ENCODE peak calls at places on chromosomes 3 and 15, in seven cellular contexts. H is SK-N-SH, R is H1, K is HCT116, E is GM12878, U is K562, C is HepG2. T is an unnamed sample.

GRCh38 chr3:177147790-177148189 is 49.5 kb downstream of the TBL1XR1 start:
- DNase-seq in K (no peak), U (peak), E (no peak), H (no peak), C (no peak), R (no peak), T (no peak)

GRCh38 chr3:155382396-155383042 is 89.0 kb upstream of the STRIT1 start:
- DNase-seq in U (peak), H (peak), C (peak), K (peak), E (no peak), R (peak), T (peak)

GRCh38 chr15:58392141-58392540 is 39.6 kb upstream of the LIPC start:
- DNase-seq in H (no peak), E (no peak), R (no peak), U (no peak), K (no peak), C (no peak), T (peak)

GRCh38 chr3:159987291-159987711 is 1.3 kb upstream of the IL12A start:
- DNase-seq in H (no peak), R (no peak), C (no peak), U (no peak), K (no peak), E (no peak), T (no peak)

GRCh38 chr15:76057332-76058000 is 2.3 kb upstream of the TMEM266 start:
- DNase-seq in C (peak), E (no peak), K (no peak), U (peak), H (peak), R (no peak), T (no peak)

GRCh38 chr3:36496734-36497133 is 116.4 kb downstream of the STAC start:
- DNase-seq in K (no peak), H (no peak), R (no peak), E (no peak), U (no peak), C (no peak), T (no peak)

GRCh38 chr15:80970018-80970657 is 19.5 kb downstream of the MESD start:
- DNase-seq in R (no peak), C (peak), H (peak), K (peak), U (peak), E (no peak), T (peak)

GRCh38 chr15:86002444-86002843 is 77.2 kb upstream of the AGBL1 start:
- DNase-seq in H (peak), R (no peak), E (no peak), C (no peak), K (no peak), U (no peak), T (no peak)

GRCh38 chr15:74957301-74958035 is 896 bp upstream of the RPP25 start:
- DNase-seq in H (no peak), K (no peak), C (no peak), U (no peak), E (no peak), R (no peak), T (no peak)

GRCh38 chr15:65362491-65362890 is 15.3 kb downstream of the IGDCC3 start:
- DNase-seq in C (no peak), U (no peak), R (no peak), K (no peak), E (no peak), H (no peak), T (no peak)

GRCh38 chr3:128895843-128896365 is 16.5 kb downstream of the ACAD9 start:
- DNase-seq in C (no peak), H (no peak), U (no peak), E (no peak), R (no peak), K (no peak), T (no peak)

GRCh38 chr3:171156455-171157005 is 130.0 kb upstream of the SLC2A2 start:
- DNase-seq in K (no peak), C (peak), E (no peak), H (no peak), U (no peak), R (no peak), T (no peak)

GRCh38 chr15:99408236-99409096 is 157.2 kb downstream of the LRRC28 start:
- DNase-seq in K (no peak), R (no peak), H (peak), E (no peak), C (no peak), U (no peak), T (no peak)

GRCh38 chr3:105402287-105402801 is 35.6 kb downstream of the ALCAM start:
- DNase-seq in C (no peak), K (peak), R (no peak), U (no peak), E (no peak), H (no peak), T (no peak)

GRCh38 chr15:77118787-77119410 is 48.0 kb upstream of the TSPAN3 start:
- DNase-seq in K (peak), R (no peak), H (peak), C (peak), E (peak), U (no peak), T (peak)

GRCh38 chr3:55481067-55481917 is 5.8 kb downstream of the WNT5A start:
- DNase-seq in C (no peak), K (no peak), E (no peak), U (no peak), H (peak), R (no peak), T (no peak)

GRCh38 chr15:52208306-52208946 is 17.2 kb upstream of the GNB5 start:
- DNase-seq in R (peak), H (peak), U (peak), E (no peak), C (peak), K (peak), T (peak)

GRCh38 chr3:128426128-128426921 is 40.4 kb downstream of the DNAJB8 start:
- DNase-seq in U (peak), R (no peak), H (peak), C (peak), K (no peak), E (no peak), T (peak)

GRCh38 chr3:13707456-13707855 is 158.5 kb downstream of the FBLN2 start:
- DNase-seq in R (no peak), U (no peak), K (no peak), C (no peak), E (no peak), H (no peak), T (no peak)

GRCh38 chr3:43857361-43858051 is 166.8 kb downstream of the ABHD5 start:
- DNase-seq in H (no peak), U (no peak), C (no peak), E (no peak), R (no peak), K (no peak), T (no peak)

GRCh38 chr15:43552261-43552660 is 34.9 kb downstream of the MAP1A start:
- DNase-seq in H (no peak), R (no peak), U (no peak), E (no peak), C (no peak), K (no peak), T (no peak)

GRCh38 chr3:63047068-63047467 is 171.9 kb upstream of the CADPS start:
- DNase-seq in H (no peak), K (no peak), R (no peak), E (no peak), U (no peak), C (no peak), T (no peak)

GRCh38 chr3:112767177-112767576 is 79.5 kb downstream of the CD200R1L start:
- DNase-seq in C (no peak), R (no peak), E (peak), K (no peak), U (no peak), H (no peak), T (no peak)

GRCh38 chr15:71691322-71691699 is 119.0 kb upstream of the NR2E3 start:
- DNase-seq in C (no peak), H (no peak), U (no peak), R (no peak), E (no peak), K (no peak), T (no peak)

GRCh38 chr3:96319176-96319575 is 495.2 kb upstream of the EPHA6 start:
- DNase-seq in H (no peak), C (no peak), R (no peak), E (no peak), K (no peak), U (no peak), T (no peak)

GRCh38 chr3:130384547-130384946 is 39.1 kb downstream of the COL6A5 start:
- DNase-seq in C (no peak), E (no peak), K (no peak), U (no peak), R (no peak), H (no peak), T (no peak)

GRCh38 chr3:124860599-124860998 is 26.6 kb downstream of the ITGB5 start:
- DNase-seq in E (no peak), H (no peak), K (peak), U (no peak), C (peak), R (no peak), T (no peak)

GRCh38 chr3:151918253-151919029 is 45.0 kb downstream of the SUCNR1 start:
- DNase-seq in C (peak), E (peak), U (no peak), H (peak), R (no peak), K (peak), T (peak)

GRCh38 chr3:114650808-114651207 is 357.0 kb downstream of the TIGIT start:
- DNase-seq in K (peak), H (no peak), E (no peak), R (no peak), U (no peak), C (peak), T (no peak)

DNA sequence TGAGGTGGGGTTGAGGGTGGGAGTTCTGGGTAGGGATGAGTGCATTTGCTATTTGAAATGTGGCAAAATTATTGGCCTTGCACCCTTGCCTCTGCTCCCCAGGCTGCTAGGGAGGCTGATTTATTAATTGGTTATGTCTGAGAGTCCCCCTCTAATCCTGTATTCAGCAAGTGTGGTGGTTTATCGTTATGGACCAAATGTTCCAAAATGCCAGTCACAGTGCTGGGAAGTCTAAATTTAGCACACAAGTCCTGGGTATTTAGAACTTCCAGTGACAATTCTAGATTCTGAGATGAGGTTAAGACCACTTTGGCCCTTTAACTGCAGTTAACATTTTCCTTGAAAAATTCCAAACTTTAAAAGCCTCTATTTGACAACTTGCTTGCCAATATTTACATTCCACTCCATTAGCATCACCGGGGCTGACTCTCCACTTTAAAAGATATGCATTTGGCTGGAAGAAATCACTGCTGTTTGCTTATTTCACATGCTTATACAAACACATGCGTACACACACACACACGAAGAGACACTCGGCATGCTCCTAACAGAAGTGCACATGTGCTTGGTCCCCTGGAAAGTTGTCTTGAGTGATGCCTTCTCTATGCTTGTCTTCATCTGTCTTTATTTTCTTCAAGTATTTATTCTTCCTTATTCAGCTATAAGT is 247.7 kb downstream of the IL20RB start:
- DNase-seq in C (peak), U (no peak), E (no peak), R (no peak), K (no peak), H (no peak), T (peak)
- TF ChIP-seq JUND in C (no peak), U (no peak), E (no peak), R (no peak), K (no peak), H (no peak), T (peak)

GRCh38 chr15:44811347-44811746 is 75.0 kb downstream of the TRIM69 start:
- DNase-seq in H (no peak), C (peak), U (no peak), E (no peak), K (peak), R (no peak), T (peak)

GRCh38 chr15:44804303-44805046 is 68.1 kb downstream of the TRIM69 start:
- DNase-seq in C (no peak), H (no peak), R (no peak), E (no peak), U (no peak), K (no peak), T (no peak)

GRCh38 chr15:44810237-44810636 is 73.9 kb downstream of the TRIM69 start:
- DNase-seq in U (no peak), E (no peak), K (no peak), C (no peak), H (no peak), R (no peak), T (no peak)

GRCh38 chr15:44812029-44812517 is 75.7 kb downstream of the TRIM69 start:
- DNase-seq in H (no peak), E (no peak), C (peak), K (no peak), U (no peak), R (no peak), T (peak)

DNA sequence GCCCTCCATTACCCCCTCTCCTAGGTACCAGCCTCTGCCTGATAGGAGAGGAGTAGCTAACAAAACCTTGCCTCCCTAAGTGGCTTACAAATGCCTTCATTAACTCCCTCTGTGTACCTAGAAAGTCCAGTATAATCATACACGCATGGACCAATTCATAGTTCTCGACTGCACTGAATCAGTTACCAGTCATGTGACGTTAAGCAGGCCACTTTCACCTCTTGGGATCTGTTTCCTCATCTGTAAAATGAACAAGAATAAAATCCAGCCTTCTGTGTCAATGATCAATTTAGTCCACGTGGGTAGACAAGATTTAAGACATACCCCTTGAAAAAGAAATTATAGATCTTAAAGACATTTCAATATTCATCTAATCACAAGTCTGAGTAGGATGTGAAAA is 72.2 kb downstream of the TRIM69 start:
- DNase-seq in R (no peak), U (no peak), H (no peak), K (no peak), E (no peak), C (no peak), T (no peak)
- TF ChIP-seq JUND in R (no peak), U (no peak), H (no peak), K (no peak), E (no peak), C (no peak), T (no peak)

GRCh38 chr3:187186801-187187421 is 10.4 kb upstream of the RTP1 start:
- DNase-seq in K (no peak), C (peak), R (no peak), E (no peak), U (peak), H (no peak), T (no peak)
- TF ChIP-seq JUND in K (peak), C (no peak), R (peak), E (no peak), U (peak), H (peak), T (no peak)

GRCh38 chr3:50134367-50134766 is 20.8 kb upstream of the SEMA3F start:
- DNase-seq in U (no peak), E (no peak), R (no peak), H (no peak), C (no peak), K (no peak), T (no peak)

GRCh38 chr3:50137567-50137966 is 17.6 kb upstream of the SEMA3F start:
- DNase-seq in R (no peak), C (no peak), U (no peak), H (no peak), E (no peak), K (no peak), T (no peak)

GRCh38 chr3:50138266-50139230 is 16.6 kb upstream of the SEMA3F start:
- DNase-seq in K (no peak), C (no peak), R (no peak), U (no peak), E (no peak), H (peak), T (no peak)

GRCh38 chr3:50139308-50139707 is 15.8 kb upstream of the SEMA3F start:
- DNase-seq in U (no peak), H (no peak), R (no peak), K (no peak), E (no peak), C (no peak), T (no peak)

GRCh38 chr3:50136714-50137405 is 18.3 kb upstream of the SEMA3F start:
- DNase-seq in E (no peak), K (no peak), H (peak), C (no peak), R (no peak), U (no peak), T (no peak)
- TF ChIP-seq JUND in E (no peak), K (no peak), H (no peak), C (no peak), R (no peak), U (no peak), T (no peak)

DNA sequence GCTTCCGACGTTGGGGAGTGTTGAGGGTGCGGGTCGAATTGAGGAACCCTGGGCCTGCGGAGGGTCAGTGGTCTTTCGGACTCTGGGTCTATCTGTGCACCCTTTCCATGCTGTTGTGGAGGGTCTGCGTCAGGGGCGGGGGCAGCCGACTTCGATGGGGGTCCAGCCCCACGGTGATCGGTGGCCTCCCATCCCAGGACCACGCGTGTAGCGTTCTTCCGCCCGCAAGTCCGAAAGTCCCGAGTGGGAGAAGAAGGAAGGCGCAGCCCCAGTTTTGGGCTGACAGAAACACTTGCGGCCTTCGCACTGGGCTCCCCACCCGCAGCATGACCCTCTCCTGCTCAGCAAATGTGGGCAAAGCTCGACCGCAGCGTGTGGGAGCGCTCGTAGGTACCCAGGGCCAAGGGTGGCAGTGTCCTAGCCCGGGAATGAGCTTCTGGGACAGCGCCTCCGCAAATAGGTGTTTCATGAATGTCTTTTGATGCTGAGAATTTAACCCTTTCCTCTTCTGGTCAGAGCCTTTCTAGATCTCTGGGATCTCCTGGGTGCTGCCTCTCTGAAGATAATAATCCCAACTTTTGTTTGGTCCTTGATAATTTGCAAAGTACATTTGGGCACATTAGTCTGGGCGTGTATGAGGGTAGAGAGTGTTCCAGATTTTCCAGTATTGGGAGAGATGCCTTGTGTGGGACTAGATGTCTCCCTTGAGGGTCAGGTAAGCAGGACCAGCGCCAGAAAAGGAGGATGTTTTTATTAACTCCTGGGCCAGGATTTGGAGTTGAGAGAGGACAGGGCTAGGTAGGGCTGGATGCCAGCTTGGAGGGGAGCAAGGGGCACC is 2.3 kb upstream of the DLL4 start:
- DNase-seq in R (no peak), H (no peak), C (no peak), E (no peak), K (no peak), U (no peak), T (no peak)
- TF ChIP-seq JUND in R (no peak), H (no peak), C (no peak), E (no peak), K (no peak), U (no peak), T (no peak)

GRCh38 chr3:121985841-121986240 is 36.2 kb downstream of the ILDR1 start:
- DNase-seq in U (no peak), K (no peak), H (no peak), E (no peak), R (no peak), C (no peak), T (no peak)
- TF ChIP-seq JUND in U (no peak), K (no peak), H (no peak), E (no peak), R (no peak), C (no peak), T (no peak)

GRCh38 chr3:143586565-143586964 is 261.7 kb downstream of the SLC9A9 start:
- DNase-seq in C (no peak), E (no peak), K (no peak), U (no peak), H (no peak), R (no peak), T (no peak)
- TF ChIP-seq JUND in C (no peak), E (no peak), K (no peak), U (no peak), H (no peak), R (no peak), T (no peak)

DNA sequence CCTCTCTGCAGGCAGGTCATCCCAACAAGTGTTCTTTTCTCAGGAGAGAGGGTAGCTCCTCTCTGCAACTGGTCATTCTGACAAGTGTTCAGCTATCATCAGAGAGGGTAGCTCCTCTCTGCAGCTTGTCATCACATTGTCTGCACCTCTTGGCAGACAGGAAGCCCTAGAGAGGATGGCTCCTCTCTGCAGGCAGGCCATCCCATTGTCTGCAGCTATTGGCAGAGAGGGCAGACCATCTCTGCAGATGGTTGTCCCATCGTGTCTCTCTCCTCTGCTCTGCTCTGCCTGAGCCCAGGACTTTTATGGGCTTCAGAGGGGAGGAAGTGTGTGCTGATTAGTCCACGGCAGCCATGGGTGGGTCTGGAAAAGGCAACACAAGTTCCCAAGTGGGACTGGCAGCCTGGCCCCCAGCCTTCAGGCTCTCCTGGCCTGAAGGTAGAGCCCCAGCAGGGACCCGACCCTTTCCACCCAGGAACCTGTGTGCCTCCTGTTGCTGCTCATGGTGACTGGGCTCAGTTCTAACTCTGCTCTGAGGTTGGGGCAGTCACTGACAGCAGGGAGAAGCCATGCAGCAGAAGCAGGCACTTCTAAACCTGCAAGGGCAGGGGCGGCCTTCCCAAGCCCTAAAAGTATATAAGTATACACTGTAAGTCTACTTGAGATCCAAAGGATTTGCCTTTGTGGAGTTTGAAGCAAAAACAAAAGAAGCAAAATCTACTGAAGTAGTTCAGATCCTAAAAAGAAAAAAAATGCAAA is 637.9 kb downstream of the PLOD2 start:
- DNase-seq in H (no peak), K (no peak), U (no peak), E (no peak), C (no peak), R (no peak), T (no peak)
- TF ChIP-seq JUND in H (no peak), K (no peak), U (no peak), E (no peak), C (no peak), R (no peak), T (no peak)

T was measured in T47D.